ENCODE peak calls at places on chromosomes 13 and 19, in four cellular contexts. Y is activated naive CD8-positive, alpha-beta T cell treated with anti-CD3 and anti-CD28 coated beads for 36 hours; I is myocyte; G is osteoblast. D is an unnamed sample.

GRCh38 chr13:30743319-30744055 is 8.1 kb downstream of the ALOX5AP start:
- DNase-seq in G (peak), Y (no peak), I (peak), D (no peak)

GRCh38 chr13:50127017-50127725 is 111.9 kb downstream of the KCNRG start:
- DNase-seq in G (peak), Y (peak), I (no peak), D (peak)

GRCh38 chr13:110116072-110116487 is 190.9 kb downstream of the COL4A1 start:
- DNase-seq in G (peak), Y (peak), I (no peak), D (peak)

GRCh38 chr19:42125536-42125935 is 6.7 kb downstream of the POU2F2 start:
- DNase-seq in G (no peak), I (no peak), Y (no peak), D (peak)

GRCh38 chr13:81106348-81106747 is 765.4 kb upstream of the SPRY2 start:
- DNase-seq in I (no peak), G (no peak), Y (no peak), D (no peak)

GRCh38 chr19:5343848-5344247 is 3.2 kb upstream of the PTPRS start:
- DNase-seq in G (peak), I (no peak), Y (no peak), D (no peak)

GRCh38 chr19:478236-478888 is 17.5 kb upstream of the SHC2 start:
- DNase-seq in I (no peak), G (no peak), Y (no peak), D (peak)

GRCh38 chr13:50006426-50007135 is 8.7 kb upstream of the KCNRG start:
- DNase-seq in G (no peak), I (peak), Y (no peak), D (no peak)

GRCh38 chr19:54178581-54179261 is 5.8 kb upstream of the TMC4 start:
- DNase-seq in Y (peak), I (no peak), G (peak), D (peak)

GRCh38 chr13:45352031-45352430 is 11.0 kb upstream of the TPT1 start:
- DNase-seq in I (no peak), G (no peak), Y (no peak), D (no peak)

GRCh38 chr13:46160474-46161066 is 21.4 kb downstream of the LCP1 start:
- DNase-seq in G (peak), I (peak), Y (no peak), D (peak)

GRCh38 chr13:36850790-36851438 is 31.9 kb downstream of the RFXAP start:
- DNase-seq in G (no peak), I (no peak), Y (no peak), D (peak)

GRCh38 chr19:35205733-35206323 is 22.7 kb downstream of the FAM187B start:
- DNase-seq in Y (no peak), G (peak), I (no peak), D (no peak)

GRCh38 chr13:105994340-105994739 is 541.1 kb downstream of the EFNB2 start:
- DNase-seq in Y (no peak), G (no peak), I (no peak), D (no peak)

GRCh38 chr13:19961924-19962323 is 3.4 kb downstream of the ZMYM2 start:
- DNase-seq in G (peak), Y (no peak), I (no peak), D (no peak)

GRCh38 chr19:35093430-35093829 is 22.2 kb upstream of the FXYD3 start:
- DNase-seq in G (peak), I (no peak), Y (no peak), D (no peak)

GRCh38 chr13:91567485-91568207 is 169.2 kb downstream of the GPC5 start:
- DNase-seq in G (no peak), I (no peak), Y (no peak), D (no peak)

GRCh38 chr13:29561918-29562317 is 33.6 kb downstream of the SLC7A1 start:
- DNase-seq in Y (no peak), I (peak), G (no peak), D (no peak)

GRCh38 chr13:50379584-50379983 is 364.3 kb downstream of the KCNRG start:
- DNase-seq in G (no peak), I (peak), Y (no peak), D (no peak)

GRCh38 chr19:17103177-17103576 is 27.6 kb downstream of the MYO9B start:
- DNase-seq in Y (no peak), G (peak), I (peak), D (peak)

GRCh38 chr13:41401371-41401770 is 56.0 kb upstream of the RGCC start:
- DNase-seq in G (no peak), I (peak), Y (no peak), D (peak)

GRCh38 chr19:29546583-29547190 is 20.9 kb downstream of the VSTM2B start:
- DNase-seq in I (peak), Y (no peak), G (peak), D (no peak)

GRCh38 chr19:14167594-14168138 is 31.3 kb upstream of the ASF1B start:
- DNase-seq in G (peak), Y (no peak), I (no peak), D (peak)

GRCh38 chr19:30896551-30896950 is 452.7 kb downstream of the TSHZ3 start:
- DNase-seq in G (no peak), I (peak), Y (no peak), D (peak)

GRCh38 chr13:100514788-100515409 is 73.7 kb downstream of the GGACT start:
- DNase-seq in G (peak), Y (peak), I (peak), D (peak)

D was measured in H7.